ENCODE peak calls at places on chromosome 10, in nine cellular contexts. I, D, W, N, S, M, V, U and E are unnamed samples.

GRCh38 chr10:110967009-110967630 is 47.7 kb downstream of the SHOC2 start:
- DNase-seq in I (no peak), D (no peak), W (no peak), N (no peak), S (no peak), M (no peak), V (no peak), U (no peak), E (no peak)

GRCh38 chr10:68826764-68827591 is at the start of gene STOX1:
- DNase-seq in I (peak; percentile 68), D (peak; percentile 42), W (peak; percentile 72), N (peak; percentile 3), S (peak; percentile 56), M (peak; percentile 18), V (peak; percentile 65), U (peak; percentile 68), E (peak; percentile 27)

GRCh38 chr10:80498833-80499671 is 38.6 kb upstream of the SH2D4B start:
- DNase-seq in I (peak; percentile 93), D (peak; percentile 87), W (peak; percentile 92), N (peak; percentile 98), S (peak; percentile 91), M (no peak), V (peak; percentile 78), U (peak; percentile 98), E (peak; percentile 98)

GRCh38 chr10:1420663-1421362 is 316.5 kb downstream of the ADARB2 start:
- DNase-seq in I (peak; percentile 61), D (peak; percentile 66), W (peak; percentile 39), N (no peak), S (peak; percentile 58), M (peak; percentile 12), V (peak; percentile 38), U (peak; percentile 35), E (no peak)

GRCh38 chr10:113297226-113297625 is 255.6 kb upstream of the HABP2 start:
- DNase-seq in I (no peak), D (no peak), W (no peak), N (no peak), S (no peak), M (no peak), V (peak; percentile 84), U (peak; percentile 6), E (no peak)

GRCh38 chr10:43086321-43086942 is 9.6 kb downstream of the RET start:
- DNase-seq in I (no peak), D (no peak), W (no peak), N (no peak), S (no peak), M (no peak), V (no peak), U (no peak), E (no peak)

GRCh38 chr10:75396861-75397570 is 4.5 kb downstream of the ZNF503 start:
- DNase-seq in I (no peak), D (peak; percentile 17), W (peak; percentile 38), N (no peak), S (no peak), M (no peak), V (no peak), U (peak; percentile 39), E (peak; percentile 22)

GRCh38 chr10:13969792-13970140 is 361.0 kb downstream of the FRMD4A start:
- DNase-seq in I (no peak), D (no peak), W (no peak), N (no peak), S (no peak), M (no peak), V (no peak), U (no peak), E (no peak)

GRCh38 chr10:17387861-17388503 is 66.4 kb downstream of the ST8SIA6 start:
- DNase-seq in I (no peak), D (peak; percentile 85), W (no peak), N (no peak), S (no peak), M (no peak), V (no peak), U (peak; percentile 88), E (peak; percentile 24)

GRCh38 chr10:488933-489215 is 200.6 kb downstream of the DIP2C start:
- DNase-seq in I (no peak), D (no peak), W (no peak), N (no peak), S (no peak), M (no peak), V (no peak), U (no peak), E (no peak)

GRCh38 chr10:29908977-29909376 is 150.4 kb downstream of the JCAD start:
- DNase-seq in I (no peak), D (no peak), W (no peak), N (no peak), S (no peak), M (no peak), V (no peak), U (peak; percentile 60), E (no peak)

GRCh38 chr10:90856964-90857634 is 740 bp downstream of the HTR7 start:
- DNase-seq in I (no peak), D (no peak), W (peak; percentile 16), N (no peak), S (no peak), M (no peak), V (no peak), U (peak; percentile 41), E (no peak)

GRCh38 chr10:93211989-93212388 is 138.3 kb downstream of the CYP26A1 start:
- DNase-seq in I (no peak), D (no peak), W (no peak), N (no peak), S (no peak), M (no peak), V (no peak), U (no peak), E (no peak)

GRCh38 chr10:97543025-97543546 is 29.5 kb upstream of the ANKRD2 start:
- DNase-seq in I (peak; percentile 92), D (peak; percentile 51), W (peak; percentile 85), N (peak; percentile 96), S (peak; percentile 95), M (peak; percentile 33), V (peak; percentile 83), U (peak; percentile 97), E (peak; percentile 92)

DNA sequence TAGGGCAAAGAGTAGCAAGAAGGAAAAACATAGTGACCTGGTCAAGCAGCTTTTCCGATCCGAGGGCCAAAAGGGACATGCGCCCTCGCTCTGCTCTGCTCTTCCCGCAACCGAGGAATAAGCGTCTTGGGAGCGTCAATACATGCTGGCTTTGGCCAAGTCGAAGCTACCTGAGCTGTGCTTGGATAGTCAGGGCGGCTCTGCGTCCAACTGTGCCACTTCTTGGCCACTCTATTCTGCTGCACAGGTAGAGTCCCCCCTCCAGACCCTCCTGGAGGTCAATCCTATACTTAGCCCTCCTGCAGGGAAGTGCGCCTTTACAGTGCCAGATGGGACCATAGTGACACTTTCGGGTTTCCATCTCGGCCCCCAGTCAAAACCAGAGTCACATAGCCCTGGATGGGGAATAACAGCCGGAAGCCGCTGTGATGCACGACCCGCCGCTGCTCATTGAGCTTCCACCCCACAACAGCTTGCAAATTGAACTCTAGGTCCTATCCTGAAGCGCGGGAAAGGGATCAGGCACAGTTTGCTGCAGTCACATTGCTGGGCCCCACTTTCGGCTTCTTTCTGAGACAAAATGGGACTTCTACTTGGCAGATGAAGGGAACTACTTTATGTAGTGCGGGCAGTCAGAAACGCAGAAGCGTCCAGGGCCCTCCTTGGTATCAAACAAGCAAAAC is 1.1 kb upstream of the HPSE2 start:
- DNase-seq in I (no peak), D (no peak), W (no peak), N (no peak), S (no peak), M (no peak), V (no peak), U (no peak), E (no peak)
- H3K4me3 ChIP-seq in I (peak overlapping the region; percentile 60), D (peak overlapping the region; percentile 17), W (no peak overlapping the region), N (no peak overlapping the region), S (no peak overlapping the region), M (no peak overlapping the region), V (no peak overlapping the region), U (no peak overlapping the region), E (no peak overlapping the region)

GRCh38 chr10:102546606-102547310 is 43.0 kb downstream of the SUFU start:
- DNase-seq in I (peak; percentile 20), D (no peak), W (no peak), N (peak; percentile 23), S (no peak), M (peak; percentile 80), V (no peak), U (no peak), E (peak; percentile 60)
- H3K4me3 ChIP-seq in I (no peak overlapping the region), D (no peak overlapping the region), W (no peak overlapping the region), N (no peak overlapping the region), S (no peak overlapping the region), M (no peak overlapping the region), V (no peak overlapping the region), U (no peak overlapping the region), E (no peak overlapping the region)

DNA sequence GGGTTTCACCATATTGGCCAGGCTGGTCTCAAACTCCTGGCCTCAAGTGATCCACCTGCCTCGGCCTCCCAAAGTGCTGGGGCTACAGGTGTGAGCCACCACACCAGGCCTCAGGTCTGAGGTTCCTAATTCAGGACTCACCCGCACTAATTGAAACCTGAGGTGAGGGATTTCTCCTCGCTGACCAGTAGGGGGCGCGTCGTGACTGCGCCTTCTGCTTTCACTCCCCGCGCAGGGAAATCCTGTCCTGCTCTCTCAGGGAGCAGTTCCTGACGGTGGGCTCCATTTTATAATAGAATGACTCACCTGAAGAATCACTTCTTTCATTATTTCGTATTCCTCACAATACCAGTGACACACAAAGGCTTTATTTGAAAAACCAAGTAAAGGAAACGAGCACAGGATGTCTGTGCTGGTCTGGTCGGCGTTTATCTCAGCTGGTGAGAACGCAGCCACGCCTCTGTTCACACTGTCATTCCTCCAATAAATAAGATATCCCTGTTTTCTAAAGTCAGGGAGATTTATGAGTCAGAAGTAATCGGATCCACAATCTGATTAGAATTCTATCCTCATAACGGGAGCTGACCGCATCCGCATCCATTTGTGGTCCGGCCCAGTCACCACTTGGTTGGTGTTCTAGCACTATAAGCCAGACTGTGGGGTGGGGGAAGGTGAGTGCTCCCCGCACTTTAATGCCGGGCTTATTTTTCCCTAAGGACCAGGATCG is 35.4 kb downstream of the BAG3 start:
- DNase-seq in I (peak; percentile 82), D (peak; percentile 63), W (peak; percentile 81), N (no peak), S (peak; percentile 81), M (peak; percentile 79), V (peak; percentile 75), U (peak; percentile 94), E (peak; percentile 91)
- H3K4me3 ChIP-seq in I (peak overlapping the region; percentile 31), D (peak overlapping the region; percentile 13), W (no peak overlapping the region), N (peak overlapping the region; percentile 37), S (no peak overlapping the region), M (peak overlapping the region; percentile 24), V (peak overlapping the region; percentile 18), U (peak overlapping the region; percentile 39), E (peak overlapping the region; percentile 59)

GRCh38 chr10:102677736-102678354 is 33.6 kb downstream of the TRIM8 start:
- DNase-seq in I (peak; percentile 43), D (no peak), W (no peak), N (no peak), S (no peak), M (no peak), V (no peak), U (no peak), E (no peak)

GRCh38 chr10:102678842-102679289 is 34.6 kb downstream of the TRIM8 start:
- DNase-seq in I (peak; percentile 79), D (peak; percentile 49), W (peak; percentile 66), N (no peak), S (peak; percentile 74), M (no peak), V (peak; percentile 65), U (peak; percentile 58), E (no peak)

GRCh38 chr10:102675887-102676616 is 31.8 kb downstream of the TRIM8 start:
- DNase-seq in I (peak; percentile 65), D (no peak), W (no peak), N (peak; percentile 87), S (no peak), M (no peak), V (peak; percentile 91), U (peak; percentile 67), E (peak; percentile 65)

GRCh38 chr10:102675151-102675886 is 31.0 kb downstream of the TRIM8 start:
- DNase-seq in I (peak; percentile 63), D (no peak), W (no peak), N (no peak), S (no peak), M (no peak), V (peak; percentile 28), U (peak; percentile 39), E (no peak)

GRCh38 chr10:102676916-102677315 is 32.6 kb downstream of the TRIM8 start:
- DNase-seq in I (peak; percentile 43), D (no peak), W (no peak), N (no peak), S (no peak), M (no peak), V (peak; percentile 58), U (no peak), E (no peak)
- H3K4me3 ChIP-seq in I (no peak overlapping the region), D (no peak overlapping the region), W (no peak overlapping the region), N (no peak overlapping the region), S (no peak overlapping the region), M (no peak overlapping the region), V (no peak overlapping the region), U (no peak overlapping the region), E (no peak overlapping the region)